ENCODE peak calls at places on chromosomes 4 and X, in nine cellular contexts. D is tibial nerve, F is suprapubic skin, T is esophagus squamous epithelium, Y is A549, Q is testis, U is stomach, L is transverse colon, M is adrenal gland. O is an unnamed sample.

GRCh38 chr4:154039435-154040061 is 250.7 kb upstream of the SFRP2 start:
- DNase-seq in D (no peak), F (no peak), T (no peak), U (no peak), Y (no peak), L (no peak), M (no peak), Q (no peak), O (no peak)

GRCh38 chr4:70728096-70728495 is 6.3 kb downstream of the RUFY3 start:
- DNase-seq in Q (no peak), F (no peak), Y (no peak), D (no peak), T (no peak), U (no peak), L (no peak), M (no peak), O (no peak)

GRCh38 chrX:18291006-18291545 is 63.4 kb downstream of the SCML2 start:
- DNase-seq in T (no peak), L (no peak), Y (no peak), D (no peak), F (no peak), M (peak; percentile 52), U (no peak), Q (peak; percentile 22), O (no peak)

GRCh38 chr4:83964996-83965541 is 429.2 kb downstream of the GPAT3 start:
- DNase-seq in Y (peak; percentile 18), T (no peak), Q (no peak), D (no peak), L (no peak), U (no peak), F (no peak), M (no peak), O (peak; percentile 19)

GRCh38 chr4:40856836-40857362 is 107.1 kb downstream of the NSUN7 start:
- DNase-seq in T (no peak), M (peak; percentile 60), D (peak; percentile 16), Y (peak; percentile 54), Q (peak; percentile 86), U (peak; percentile 65), F (no peak), L (peak; percentile 38), O (peak; percentile 56)

GRCh38 chrX:87728024-87728423 is 210.4 kb downstream of the KLHL4 start:
- DNase-seq in M (no peak), Y (no peak), U (no peak), D (no peak), Q (no peak), T (no peak), L (no peak), F (no peak), O (no peak)

GRCh38 chr4:142452132-142452855 is 393.8 kb downstream of the INPP4B start:
- DNase-seq in L (no peak), Y (no peak), F (no peak), Q (no peak), T (no peak), M (no peak), U (no peak), D (no peak), O (no peak)

GRCh38 chrX:69501433-69501832 is 2.7 kb upstream of the NALF2 start:
- DNase-seq in Y (peak; percentile 61), L (no peak), Q (peak; percentile 66), T (no peak), U (peak; percentile 47), M (peak; percentile 87), D (no peak), F (no peak), O (peak; percentile 1)

GRCh38 chr4:82561745-82562552 is at the start of gene TMEM150C:
- DNase-seq in Y (peak; percentile 48), U (no peak), D (no peak), T (no peak), L (peak; percentile 22), Q (peak; percentile 46), M (peak; percentile 74), F (peak; percentile 59), O (no peak)

GRCh38 chr4:181745933-181746627 is 497.1 kb upstream of the TENM3 start:
- DNase-seq in L (no peak), Y (no peak), M (no peak), T (no peak), U (no peak), Q (no peak), D (no peak), F (no peak), O (no peak)

GRCh38 chr4:99087887-99088484 is 602 bp downstream of the ADH5 start:
- DNase-seq in Q (peak; percentile 87), U (peak; percentile 69), M (peak; percentile 86), T (no peak), F (peak; percentile 88), L (peak; percentile 69), Y (peak; percentile 52), D (peak; percentile 81), O (peak; percentile 84)

GRCh38 chr4:168440442-168441264 is 39.6 kb downstream of the DDX60L start:
- DNase-seq in D (no peak), F (no peak), L (no peak), T (no peak), U (no peak), M (no peak), Y (peak; percentile 87), Q (no peak), O (peak; percentile 36)

GRCh38 chrX:71671043-71671829 is 3.9 kb downstream of the LOC101059915 start:
- DNase-seq in M (no peak), U (no peak), L (no peak), Y (no peak), D (no peak), T (no peak), Q (no peak), F (no peak), O (no peak)

GRCh38 chr4:18917689-18918088 is 896.1 kb upstream of the LCORL start:
- DNase-seq in L (no peak), T (no peak), Y (no peak), D (no peak), F (no peak), M (no peak), Q (no peak), U (no peak), O (no peak)

GRCh38 chrX:98379134-98379533 is 1495.4 kb downstream of the RPA4 start:
- DNase-seq in U (no peak), F (no peak), M (no peak), D (no peak), T (no peak), Y (peak; percentile 1), L (no peak), Q (no peak), O (no peak)

GRCh38 chrX:39195156-39195555 is 393.9 kb downstream of the MID1IP1 start:
- DNase-seq in U (no peak), Y (no peak), T (no peak), F (no peak), L (no peak), M (no peak), D (no peak), Q (no peak), O (no peak)

GRCh38 chr4:126705271-126705670 is 927.5 kb upstream of the INTU start:
- DNase-seq in F (no peak), Q (no peak), U (no peak), T (no peak), Y (peak; percentile 0), D (no peak), L (no peak), M (no peak), O (no peak)

GRCh38 chrX:9955506-9955905 is 11.7 kb upstream of the CLDN34 start:
- DNase-seq in L (no peak), Q (no peak), U (no peak), D (no peak), M (no peak), Y (no peak), F (no peak), T (no peak), O (no peak)

GRCh38 chrX:25017667-25018247 is 2.0 kb upstream of the ARX start:
- DNase-seq in L (no peak), D (no peak), F (no peak), Y (no peak), Q (peak; percentile 59), M (no peak), T (no peak), U (no peak), O (no peak)
- TF ChIP-seq POLR2A in L (no peak), D (no peak), F (no peak), Y (no peak), Q (no peak), M (no peak), T (no peak), U (no peak), O (no peak)

DNA sequence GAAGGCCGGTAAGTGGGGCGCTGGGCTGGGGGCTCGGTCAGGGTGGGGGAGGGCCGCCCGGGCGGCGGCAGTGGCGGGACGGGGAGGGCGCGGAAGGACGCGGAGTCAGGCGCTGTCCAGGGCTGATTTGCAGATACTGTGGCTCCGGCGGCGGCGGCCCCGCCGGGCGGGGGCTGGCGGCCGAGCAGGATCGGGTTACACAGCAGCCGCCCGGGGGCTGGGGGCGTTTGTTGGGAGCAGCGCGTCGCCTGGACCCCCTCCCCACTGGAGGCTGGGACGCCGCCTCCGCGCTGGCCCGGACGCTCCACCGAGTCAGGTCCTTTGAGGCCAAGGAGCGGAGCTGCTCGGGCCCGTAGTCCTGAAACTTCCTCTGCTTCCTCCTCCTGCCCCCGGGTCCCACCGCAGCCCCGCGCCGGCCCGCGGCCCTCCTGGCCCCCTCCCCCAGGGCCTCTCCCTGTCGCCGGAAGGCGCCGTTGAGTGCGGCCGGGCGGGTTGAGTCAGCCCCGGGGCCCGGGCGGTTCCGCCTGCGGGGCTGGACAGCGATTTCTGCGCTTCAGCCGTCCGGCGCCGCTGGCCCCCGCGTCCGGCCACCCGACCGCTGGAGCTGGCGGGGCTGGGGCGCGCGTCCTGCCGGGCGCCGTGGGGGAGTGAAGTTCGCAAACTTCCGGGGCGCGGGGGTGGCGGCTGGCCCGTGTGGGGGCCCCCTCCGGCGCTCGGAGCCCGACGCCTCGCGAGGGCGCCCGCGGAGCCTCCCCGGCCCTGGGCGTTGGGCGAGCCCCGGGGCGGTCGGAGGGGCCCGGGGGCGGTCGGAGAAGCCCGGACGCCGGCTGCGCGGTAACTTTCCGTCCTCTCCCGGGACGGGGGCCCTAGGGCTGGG is 744 bp downstream of the REST start:
- DNase-seq in F (peak; percentile 76), Q (peak; percentile 75), Y (peak; percentile 32), D (peak; percentile 23), M (peak; percentile 73), L (peak; percentile 70), T (no peak), U (peak; percentile 70), O (peak; percentile 77)
- TF ChIP-seq POLR2A in F (no peak), Q (no peak), Y (no peak), D (no peak), M (no peak), L (peak; percentile 5), T (no peak), U (no peak), O (no peak)

DNA sequence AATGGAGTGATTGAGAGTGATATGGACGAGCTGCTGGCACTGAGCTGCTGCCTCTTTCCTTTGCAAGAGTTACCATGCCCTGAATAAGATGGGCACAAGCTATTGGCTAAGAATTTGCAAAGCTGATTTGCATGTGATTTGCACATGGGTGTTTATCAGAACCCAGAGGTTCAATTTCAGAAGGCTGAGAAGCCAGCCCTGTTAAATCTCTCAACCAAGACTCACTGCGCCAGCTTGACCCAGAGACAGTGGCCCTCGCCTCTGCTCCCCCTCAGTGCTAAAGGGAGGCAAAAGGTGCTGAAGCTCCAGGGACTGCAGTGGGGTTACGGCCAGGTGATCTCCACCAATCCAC is 701 bp downstream of the ARHGAP4 start:
- DNase-seq in D (no peak), F (no peak), U (no peak), Y (no peak), Q (no peak), T (no peak), M (no peak), L (no peak), O (no peak)
- TF ChIP-seq POLR2A in D (no peak), F (no peak), U (no peak), Y (no peak), Q (no peak), T (peak; percentile 56), M (no peak), L (no peak), O (no peak)

GRCh38 chr4:52038109-52038912 is at the start of gene SGCB:
- DNase-seq in U (peak; percentile 60), F (peak; percentile 74), M (peak; percentile 64), L (peak; percentile 68), T (peak; percentile 7), Y (peak; percentile 32), Q (peak; percentile 80), D (peak; percentile 35), O (peak; percentile 33)
- TF ChIP-seq POLR2A in U (no peak), F (no peak), M (peak; percentile 16), L (no peak), T (peak; percentile 18), Y (peak; percentile 66), Q (no peak), D (no peak), O (no peak)

O was measured in erythroblast.